ENCODE peak calls at places on chromosomes 12 and 14, in seven cellular contexts. O is COLO829, M is C1 segment of cervical spinal cord, Z is NCI-H1105 treated with DMSO at 0.1 percent for 48 hours, T is pancreas, I is cardiac muscle cell, C is amniotic stem cell. G is an unnamed sample.

GRCh38 chr12:94553130-94553519 is 93.5 kb upstream of the CEP83 start:
- DNase-seq in I (no peak), M (no peak), C (no peak), T (no peak), Z (no peak), O (peak; percentile 56), G (peak; percentile 49)

GRCh38 chr14:74945852-74946658 is 9.3 kb downstream of the PGF start:
- DNase-seq in O (peak; percentile 80), C (peak; percentile 44), I (peak; percentile 82), M (peak; percentile 6), Z (peak; percentile 57), T (peak; percentile 66), G (no peak)

GRCh38 chr12:109115758-109116610 is at the start of gene ACACB:
- DNase-seq in C (no peak), O (no peak), Z (peak; percentile 21), M (no peak), T (peak; percentile 84), I (peak; percentile 87), G (no peak)

GRCh38 chr12:57161491-57161890 is 14.1 kb upstream of the LRP1-AS start:
- DNase-seq in C (no peak), O (no peak), T (no peak), M (no peak), Z (no peak), I (no peak), G (no peak)

GRCh38 chr12:27844427-27845090 is 64.5 kb upstream of the MANSC4 start:
- DNase-seq in I (no peak), T (peak; percentile 21), Z (no peak), M (no peak), O (no peak), C (no peak), G (no peak)

GRCh38 chr14:59483360-59483759 is 848 bp downstream of the L3HYPDH start:
- DNase-seq in C (peak; percentile 28), M (no peak), Z (no peak), O (peak; percentile 2), I (no peak), T (no peak), G (no peak)

GRCh38 chr12:96427269-96427729 is 27.1 kb upstream of the CDK17 start:
- DNase-seq in O (peak; percentile 37), T (peak; percentile 29), Z (no peak), M (no peak), C (peak; percentile 98), I (no peak), G (peak; percentile 100)

GRCh38 chr12:64099430-64099829 is 122.7 kb downstream of the KICS2 start:
- DNase-seq in M (no peak), C (peak; percentile 67), Z (no peak), I (no peak), O (peak; percentile 22), T (no peak), G (peak; percentile 53)

GRCh38 chr12:109069307-109070231 is 17.2 kb downstream of the USP30 start:
- DNase-seq in Z (no peak), M (no peak), T (no peak), O (no peak), I (peak; percentile 1), C (no peak), G (no peak)

GRCh38 chr12:132541996-132542395 is 52.0 kb downstream of the FBRSL1 start:
- DNase-seq in C (no peak), I (no peak), O (no peak), T (no peak), Z (no peak), M (no peak), G (no peak)

GRCh38 chr12:127401005-127401404 is 866.0 kb upstream of the TMEM132C start:
- DNase-seq in C (no peak), T (no peak), I (no peak), O (no peak), M (no peak), Z (no peak), G (no peak)

GRCh38 chr12:121697093-121697698 is 15.4 kb upstream of the TMEM120B start:
- DNase-seq in C (peak; percentile 44), I (peak; percentile 75), M (no peak), Z (peak; percentile 64), O (peak; percentile 57), T (no peak), G (no peak)

GRCh38 chr12:66240106-66240820 is 51.2 kb downstream of the IRAK3 start:
- DNase-seq in C (no peak), O (no peak), M (no peak), I (no peak), Z (no peak), T (no peak), G (no peak)

GRCh38 chr14:89270439-89271227 is 146.4 kb downstream of the FOXN3 start:
- DNase-seq in M (no peak), O (no peak), T (peak; percentile 46), Z (no peak), C (no peak), I (no peak), G (no peak)

GRCh38 chr12:11580125-11580751 is 69.2 kb upstream of the ETV6 start:
- DNase-seq in I (no peak), C (peak; percentile 83), O (peak; percentile 78), Z (no peak), T (no peak), M (no peak), G (peak; percentile 91)

GRCh38 chr14:95467657-95468056 is 48.8 kb downstream of the SYNE3 start:
- DNase-seq in M (no peak), T (no peak), I (no peak), O (no peak), C (no peak), Z (no peak), G (no peak)

GRCh38 chr12:120583478-120584030 is 2.4 kb upstream of the POP5 start:
- DNase-seq in M (no peak), O (peak; percentile 57), C (peak; percentile 7), T (peak; percentile 57), I (peak; percentile 76), Z (peak; percentile 31), G (no peak)

GRCh38 chr14:56359245-56359644 is 220.4 kb upstream of the TMEM260 start:
- DNase-seq in I (no peak), T (no peak), C (no peak), O (no peak), Z (no peak), M (no peak), G (no peak)

GRCh38 chr14:102922490-102923200 is at the start of gene AMN:
- DNase-seq in M (no peak), I (no peak), Z (no peak), T (no peak), O (no peak), C (no peak), G (no peak)

GRCh38 chr14:34059925-34060746 is 109.3 kb upstream of the EGLN3 start:
- DNase-seq in O (peak; percentile 54), I (peak; percentile 88), Z (no peak), T (peak; percentile 74), C (peak; percentile 47), M (no peak), G (no peak)

GRCh38 chr14:58646479-58646878 is 8.7 kb downstream of the DACT1 start:
- DNase-seq in Z (no peak), O (no peak), T (no peak), I (no peak), C (no peak), M (no peak), G (no peak)

G was measured in AG09309.